ENCODE peak calls at places on chromosome 2, in ten cellular contexts. M is activated CD8-positive, alpha-beta memory T cell treated with anti-CD3 and anti-CD28 coated beads, Interleukin-2, amount 50 U/mL, for 4 hours; G is keratinocyte; H is BJ; P is GM13977; R is H7; C is HT1080; Q is CD8-positive, alpha-beta memory T cell; K is HT-29; S is sciatic nerve. V is an unnamed sample.

GRCh38 chr2:234329202-234329930 is 167.5 kb downstream of the ARL4C start:
- DNase-seq in K (no peak), S (no peak), Q (no peak), G (no peak), R (no peak), M (no peak), P (no peak), C (peak), H (no peak), V (no peak)

GRCh38 chr2:5546176-5546575 is 146.0 kb upstream of the SOX11 start:
- DNase-seq in C (peak), R (no peak), Q (no peak), G (no peak), S (no peak), P (no peak), H (no peak), K (no peak), M (no peak), V (peak)

GRCh38 chr2:43948370-43948769 is 47.4 kb downstream of the LRPPRC start:
- DNase-seq in S (no peak), K (no peak), Q (no peak), G (no peak), M (no peak), H (no peak), R (no peak), P (no peak), C (no peak), V (no peak)

GRCh38 chr2:54081574-54081973 is 33.8 kb upstream of the ACYP2 start:
- DNase-seq in R (no peak), S (no peak), K (no peak), H (no peak), Q (no peak), M (no peak), G (peak), C (peak), P (peak), V (no peak)

GRCh38 chr2:3082705-3083104 is 294.9 kb downstream of the EIPR1 start:
- DNase-seq in R (no peak), H (no peak), Q (no peak), P (no peak), C (no peak), S (no peak), G (no peak), M (no peak), K (no peak), V (no peak)

GRCh38 chr2:35468271-35468670 is 887.3 kb upstream of the CRIM1 start:
- DNase-seq in P (no peak), S (no peak), R (no peak), C (no peak), Q (no peak), K (no peak), M (no peak), G (no peak), H (no peak), V (no peak)

GRCh38 chr2:29518010-29518409 is 402.8 kb downstream of the CLIP4 start:
- DNase-seq in C (no peak), S (no peak), P (no peak), G (no peak), H (no peak), K (no peak), M (no peak), Q (no peak), R (no peak), V (no peak)

GRCh38 chr2:127193948-127194267 is 26.2 kb downstream of the CYP27C1 start:
- DNase-seq in C (no peak), P (no peak), M (no peak), S (no peak), H (peak), R (peak), Q (no peak), G (no peak), K (no peak), V (no peak)

GRCh38 chr2:170703776-170704476 is 11.2 kb upstream of the SP5 start:
- DNase-seq in P (no peak), H (no peak), S (no peak), K (no peak), M (no peak), G (no peak), Q (no peak), R (no peak), C (no peak), V (no peak)

GRCh38 chr2:44934962-44935853 is 6.3 kb upstream of the SIX3 start:
- DNase-seq in Q (no peak), C (no peak), S (no peak), R (peak), K (no peak), H (no peak), G (no peak), M (no peak), P (peak), V (no peak)

GRCh38 chr2:218329027-218329825 is 27.4 kb upstream of the CATIP start:
- DNase-seq in M (no peak), R (no peak), P (peak), Q (no peak), G (no peak), S (no peak), H (no peak), C (no peak), K (no peak), V (no peak)

GRCh38 chr2:143258126-143258892 is 129.1 kb downstream of the ARHGAP15 start:
- DNase-seq in P (no peak), H (no peak), C (no peak), M (no peak), K (no peak), Q (no peak), R (no peak), G (no peak), S (no peak), V (no peak)

GRCh38 chr2:36322108-36322507 is 33.5 kb upstream of the CRIM1 start:
- DNase-seq in C (peak), H (no peak), S (no peak), Q (no peak), M (no peak), G (no peak), P (no peak), R (peak), K (peak), V (peak)

GRCh38 chr2:168237741-168238140 is 9.7 kb downstream of the STK39 start:
- DNase-seq in P (no peak), K (no peak), Q (no peak), R (no peak), H (no peak), C (peak), G (no peak), M (no peak), S (no peak), V (no peak)

GRCh38 chr2:156399950-156400703 is 36.1 kb upstream of the GPD2 start:
- DNase-seq in C (peak), H (no peak), P (peak), G (peak), Q (no peak), R (peak), M (peak), K (peak), S (peak), V (no peak)

GRCh38 chr2:54582987-54583386 is 126.9 kb downstream of the SPTBN1 start:
- DNase-seq in M (no peak), C (no peak), G (no peak), S (no peak), R (no peak), Q (no peak), K (no peak), H (no peak), P (no peak), V (no peak)

GRCh38 chr2:98518106-98518505 is 73.4 kb downstream of the INPP4A start:
- DNase-seq in S (no peak), G (no peak), H (no peak), R (peak), M (peak), K (peak), C (no peak), P (peak), Q (peak), V (no peak)

GRCh38 chr2:159399716-159400525 is 113.4 kb upstream of the WDSUB1 start:
- DNase-seq in R (no peak), C (no peak), H (peak), S (no peak), P (no peak), M (no peak), G (no peak), K (no peak), Q (no peak), V (peak)

GRCh38 chr2:160674076-160674630 is 180.5 kb upstream of the RBMS1 start:
- DNase-seq in Q (no peak), P (no peak), S (no peak), M (no peak), G (no peak), C (peak), H (no peak), K (no peak), R (no peak), V (peak)

GRCh38 chr2:43139996-43140621 is 86.3 kb downstream of the ZFP36L2 start:
- DNase-seq in G (no peak), M (no peak), P (peak), K (no peak), S (peak), R (peak), H (peak), C (no peak), Q (peak), V (no peak)

GRCh38 chr2:190318931-190319556 is 582 bp downstream of the HIBCH start:
- DNase-seq in H (no peak), G (no peak), S (no peak), P (no peak), C (peak), R (no peak), Q (no peak), M (no peak), K (peak), V (no peak)

GRCh38 chr2:71943238-71944182 is 204.2 kb downstream of the CYP26B1 start:
- DNase-seq in S (no peak), H (no peak), Q (no peak), P (no peak), G (no peak), K (no peak), M (no peak), R (peak), C (no peak), V (no peak)

GRCh38 chr2:120320318-120320851 is 25.6 kb upstream of the INHBB start:
- DNase-seq in P (no peak), Q (no peak), R (no peak), K (no peak), H (no peak), G (no peak), C (no peak), S (no peak), M (no peak), V (no peak)

GRCh38 chr2:71749671-71750101 is 296.3 kb downstream of the DYSF start:
- DNase-seq in G (no peak), K (no peak), C (peak), P (no peak), H (no peak), R (no peak), S (no peak), Q (no peak), M (no peak), V (no peak)

GRCh38 chr2:68385232-68385906 is 20.3 kb downstream of the PLEK start:
- DNase-seq in H (no peak), K (no peak), S (no peak), C (peak), Q (peak), G (no peak), R (peak), P (no peak), M (peak), V (no peak)

GRCh38 chr2:217617496-217618085 is 385.2 kb downstream of the TNS1 start:
- DNase-seq in P (no peak), Q (no peak), K (no peak), R (peak), S (no peak), G (no peak), C (no peak), M (no peak), H (no peak), V (no peak)